ENCODE peak calls at places on chromosomes 12 and 14, in four cellular contexts. X is cardiac muscle cell, J is A673, V is IMR-90. Q is an unnamed sample.
A peak's percentile ranks its signal among the peaks of the same experiment; 100 is the strongest.

GRCh38 chr12:48969847-48970701 is 1.5 kb downstream of the WNT10B start:
- DNase-seq in X (peak; percentile 58), J (no peak), V (no peak), Q (no peak)

GRCh38 chr14:100429537-100429936 is 106.4 kb downstream of the SLC25A47 start:
- DNase-seq in X (no peak), J (no peak), V (no peak), Q (no peak)

GRCh38 chr12:29519585-29520182 is 22.2 kb upstream of the OVCH1 start:
- DNase-seq in X (peak; percentile 29), J (peak; percentile 66), V (peak; percentile 68), Q (peak; percentile 43)

GRCh38 chr14:55052259-55052930 is 948 bp downstream of the MAPK1IP1L start:
- DNase-seq in X (no peak), J (no peak), V (peak; percentile 31), Q (no peak)

GRCh38 chr14:50311337-50311973 is 574 bp downstream of the L2HGDH start:
- DNase-seq in X (no peak), J (peak; percentile 51), V (no peak), Q (no peak)

GRCh38 chr12:79597910-79598309 is 92.9 kb downstream of the PAWR start:
- DNase-seq in X (no peak), J (no peak), V (peak; percentile 15), Q (no peak)

GRCh38 chr14:58738189-58738836 is 100.6 kb downstream of the DACT1 start:
- DNase-seq in X (no peak), J (no peak), V (peak; percentile 96), Q (no peak)

GRCh38 chr12:14416658-14417057 is 51.2 kb downstream of the ATF7IP start:
- DNase-seq in X (peak; percentile 74), J (peak; percentile 90), V (peak; percentile 93), Q (no peak)

GRCh38 chr12:49824886-49825285 is 3.3 kb downstream of the NCKAP5L start:
- DNase-seq in X (no peak), J (no peak), V (peak; percentile 83), Q (no peak)

GRCh38 chr14:28300356-28300755 is 466.2 kb upstream of the FOXG1 start:
- DNase-seq in X (no peak), J (no peak), V (no peak), Q (no peak)

GRCh38 chr14:65168840-65169239 is 66.5 kb upstream of the MAX start:
- DNase-seq in X (no peak), J (peak; percentile 10), V (no peak), Q (no peak)

GRCh38 chr14:104518659-104519350 is 60.8 kb upstream of the C14orf180 start:
- DNase-seq in X (peak; percentile 48), J (no peak), V (no peak), Q (no peak)

DNA sequence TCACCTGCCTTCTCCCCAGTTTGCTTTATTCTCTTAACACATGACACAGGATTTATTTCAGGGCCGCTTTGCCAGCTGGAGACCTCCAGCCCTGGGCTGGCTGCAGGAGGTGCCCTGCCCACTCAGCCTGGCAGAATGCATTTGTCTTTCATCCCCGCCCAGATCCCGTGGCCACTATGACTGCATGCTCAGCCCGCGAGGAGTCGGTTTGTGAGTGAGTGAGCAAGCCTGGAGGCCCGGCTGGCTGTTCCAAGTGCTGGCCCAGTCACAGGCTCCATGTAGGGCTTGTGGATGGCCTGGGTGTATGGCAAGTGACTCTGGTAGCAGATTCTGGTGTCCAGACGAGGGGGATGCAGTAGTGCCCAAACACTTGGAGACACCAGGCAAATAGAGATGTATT is 2.1 kb downstream of the TDP1 start:
- DNase-seq in X (no peak), J (no peak), V (no peak), Q (no peak)
- H3K4me3 ChIP-seq in X (no peak overlapping the region), J (peak overlapping the region; percentile 95), V (no peak overlapping the region), Q (no peak overlapping the region)

DNA sequence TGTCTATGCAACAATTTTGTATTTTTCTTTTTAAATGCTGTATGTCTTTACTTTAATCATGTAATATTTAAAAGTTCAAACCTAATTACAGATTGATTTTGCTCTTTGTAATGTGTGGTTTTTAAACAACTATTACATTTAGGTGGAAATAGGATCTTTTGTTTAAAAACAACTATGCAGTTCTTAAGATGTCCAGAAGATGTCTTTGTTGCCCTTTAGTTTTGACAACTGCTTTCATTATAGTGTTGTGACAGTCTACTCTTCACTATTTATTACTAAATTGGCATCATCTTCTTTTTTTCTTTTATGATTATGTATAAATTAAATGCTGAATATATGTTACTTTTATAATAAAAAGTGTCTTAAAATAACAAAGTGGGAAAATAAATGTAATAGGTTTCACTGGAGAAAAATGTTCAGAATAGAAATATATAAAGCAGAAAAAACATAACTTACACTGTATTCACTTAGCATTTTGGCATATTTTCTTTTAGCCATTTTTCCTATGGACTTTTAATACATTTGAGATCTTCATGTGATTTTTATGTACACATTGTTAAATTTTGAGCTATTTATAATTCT is 27.1 kb upstream of the PCNX4 start:
- DNase-seq in X (no peak), J (peak; percentile 45), V (peak; percentile 55), Q (no peak)
- TF ChIP-seq CTCF in X (peak; percentile 67), J (peak; percentile 67), V (peak; percentile 74), Q (peak; percentile 58)

GRCh38 chr12:52079576-52080402 is at the start of gene SMIM41:
- DNase-seq in X (no peak), J (no peak), V (no peak), Q (no peak)
- H3K4me3 ChIP-seq in X (no peak within 1 kb of the TSS), J (no peak within 1 kb of the TSS), V (no peak within 1 kb of the TSS), Q (no peak within 1 kb of the TSS)

GRCh38 chr12:91990525-91990924 is 155.1 kb downstream of the BTG1 start:
- DNase-seq in X (no peak), J (no peak), V (peak; percentile 63), Q (no peak)

GRCh38 chr12:91989143-91989542 is 156.5 kb downstream of the BTG1 start:
- DNase-seq in X (no peak), J (no peak), V (no peak), Q (no peak)

GRCh38 chr12:91993287-91994028 is 152.2 kb downstream of the BTG1 start:
- DNase-seq in X (no peak), J (no peak), V (no peak), Q (no peak)

GRCh38 chr12:91994208-91994797 is 151.3 kb downstream of the BTG1 start:
- DNase-seq in X (no peak), J (no peak), V (no peak), Q (no peak)

GRCh38 chr12:91991397-91992187 is 154.1 kb downstream of the BTG1 start:
- DNase-seq in X (no peak), J (peak; percentile 6), V (no peak), Q (no peak)
- TF ChIP-seq CTCF in X (no peak), J (no peak), V (no peak), Q (no peak)

GRCh38 chr14:69356903-69357543 is 41.1 kb downstream of the ERH start:
- DNase-seq in X (no peak), J (no peak), V (no peak), Q (no peak)

GRCh38 chr14:69355955-69356321 is 42.2 kb downstream of the ERH start:
- DNase-seq in X (no peak), J (no peak), V (peak; percentile 78), Q (no peak)

GRCh38 chr14:69354383-69355154 is 43.5 kb downstream of the ERH start:
- DNase-seq in X (no peak), J (no peak), V (peak; percentile 5), Q (no peak)

GRCh38 chr14:69353168-69353567 is 44.9 kb downstream of the ERH start:
- DNase-seq in X (no peak), J (no peak), V (no peak), Q (no peak)

GRCh38 chr14:69355155-69355954 is 42.7 kb downstream of the ERH start:
- DNase-seq in X (no peak), J (no peak), V (no peak), Q (no peak)
- H3K4me3 ChIP-seq in X (no peak overlapping the region), J (no peak overlapping the region), V (no peak overlapping the region), Q (no peak overlapping the region)

DNA sequence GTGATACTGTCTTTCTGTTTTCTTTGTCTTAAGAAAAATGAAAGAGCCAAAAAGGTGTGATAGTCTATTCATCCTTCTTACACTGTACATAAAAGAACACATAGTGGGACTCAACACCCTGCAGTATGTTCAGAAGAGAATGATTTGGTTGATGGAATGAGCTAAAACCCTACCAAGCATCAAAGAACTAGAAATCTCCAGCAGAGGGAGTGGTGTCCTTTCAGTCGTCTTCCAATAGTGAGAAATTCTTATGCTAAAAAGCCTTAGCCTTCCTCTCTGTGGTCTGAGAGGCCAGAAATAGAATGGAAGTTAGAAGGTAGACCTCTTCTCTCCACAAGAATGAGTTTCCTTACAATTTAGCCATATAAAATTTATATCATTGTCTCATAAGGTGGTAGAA is 393.4 kb upstream of the SEL1L start:
- DNase-seq in X (peak; percentile 23), J (peak; percentile 8), V (no peak), Q (peak; percentile 9)
- TF ChIP-seq CTCF in X (peak; percentile 31), J (peak; percentile 48), V (no peak), Q (no peak)

DNA sequence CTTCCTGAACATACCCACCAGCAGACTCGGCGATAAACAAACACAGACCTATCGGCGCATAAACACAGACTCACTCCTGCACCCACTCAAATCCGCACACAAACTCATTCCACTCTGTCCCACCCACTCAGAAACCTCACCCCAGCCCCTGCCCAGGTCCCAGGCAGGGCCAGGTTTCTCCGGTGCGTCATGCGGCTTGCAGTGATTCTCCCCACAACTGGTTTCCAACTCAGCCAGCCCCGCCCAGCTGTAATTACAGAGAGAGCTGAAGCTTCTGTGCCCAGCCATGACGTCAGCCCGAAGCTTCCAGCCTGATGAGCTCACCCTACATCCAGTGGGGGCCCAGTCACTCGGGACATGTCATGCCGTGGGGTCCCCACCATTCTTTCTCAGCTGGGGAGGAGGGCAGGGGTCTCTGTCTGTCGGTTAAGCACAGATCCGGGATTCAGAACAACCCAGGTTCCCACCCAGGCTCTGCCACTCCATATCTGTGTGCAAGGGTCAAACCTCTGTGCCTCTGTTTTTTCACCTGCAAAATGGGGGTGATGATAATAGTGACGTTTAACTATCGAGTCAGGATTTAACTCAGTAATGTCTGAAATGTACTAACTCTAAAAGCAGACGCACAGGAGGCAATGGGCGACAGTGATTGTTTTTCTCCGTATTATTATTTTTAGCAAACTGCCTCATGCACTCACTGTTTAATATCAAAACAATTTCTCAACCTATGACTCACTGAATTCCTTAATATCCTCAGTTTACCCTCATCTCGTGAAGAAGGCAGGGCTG is 2.3 kb upstream of the HSPB8 start:
- DNase-seq in X (peak; percentile 27), J (peak; percentile 68), V (peak; percentile 95), Q (peak; percentile 74)
- H3K4me3 ChIP-seq in X (no peak overlapping the region), J (peak overlapping the region; percentile 27), V (peak overlapping the region; percentile 14), Q (no peak overlapping the region)

GRCh38 chr14:22107734-22108133 is 434.1 kb upstream of the OR4E1 start:
- DNase-seq in X (no peak), J (no peak), V (no peak), Q (no peak)

GRCh38 chr14:22104971-22105641 is 431.5 kb upstream of the OR4E1 start:
- DNase-seq in X (no peak), J (no peak), V (no peak), Q (no peak)

GRCh38 chr14:22099942-22100763 is 426.5 kb upstream of the OR4E1 start:
- DNase-seq in X (peak; percentile 88), J (peak; percentile 89), V (peak; percentile 36), Q (peak; percentile 80)

GRCh38 chr14:22106700-22107697 is 433.4 kb upstream of the OR4E1 start:
- DNase-seq in X (no peak), J (no peak), V (peak; percentile 29), Q (no peak)

DNA sequence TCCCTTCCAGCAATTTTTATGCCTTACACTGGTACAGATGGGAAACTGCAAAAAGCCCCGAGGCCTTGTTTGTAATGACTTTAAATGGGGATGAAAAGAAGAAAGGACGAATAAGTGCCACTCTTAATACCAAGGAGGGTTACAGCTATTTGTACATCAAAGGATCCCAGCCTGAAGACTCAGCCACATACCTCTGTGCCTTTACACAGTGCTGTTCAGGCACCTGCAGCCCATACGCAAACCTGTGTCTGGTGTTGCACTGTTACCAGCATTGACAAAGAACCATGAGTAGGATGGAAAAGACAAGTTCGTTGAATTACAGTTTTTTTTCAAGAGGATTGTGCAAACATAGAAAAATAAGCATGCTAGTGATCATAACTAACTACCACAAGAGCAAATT is 432.0 kb upstream of the OR4E1 start:
- DNase-seq in X (no peak), J (no peak), V (no peak), Q (no peak)
- TF ChIP-seq CTCF in X (no peak), J (no peak), V (no peak), Q (no peak)